ENCODE peak calls at places on chromosomes 16 and 17, in seven cellular contexts. S, N, E, K, W, L and J are unnamed samples.
A peak's percentile ranks its signal among the peaks of the same experiment; 100 is the strongest.

GRCh38 chr16:4500283-4500682 is 24.1 kb downstream of the HMOX2 start:
- DNase-seq in S (no peak), N (peak; percentile 87), E (no peak), K (peak; percentile 83), W (no peak), L (peak; percentile 90), J (no peak)

GRCh38 chr16:54118846-54119245 is 167.7 kb downstream of the IRX3 start:
- DNase-seq in S (no peak), N (no peak), E (no peak), K (no peak), W (no peak), L (peak; percentile 28), J (no peak)

GRCh38 chr16:88651276-88651988 is 579 bp upstream of the CYBA start:
- DNase-seq in S (no peak), N (no peak), E (no peak), K (peak; percentile 48), W (peak; percentile 91), L (peak; percentile 22), J (peak; percentile 75)

GRCh38 chr17:1018547-1018946 is 21.6 kb downstream of the TIMM22 start:
- DNase-seq in S (no peak), N (no peak), E (no peak), K (no peak), W (no peak), L (no peak), J (no peak)

GRCh38 chr17:49190932-49191331 is 19.4 kb downstream of the GNGT2 start:
- DNase-seq in S (no peak), N (no peak), E (no peak), K (no peak), W (peak; percentile 21), L (no peak), J (no peak)

GRCh38 chr16:83653785-83654184 is 154.0 kb upstream of the HSBP1 start:
- DNase-seq in S (no peak), N (no peak), E (peak; percentile 59), K (no peak), W (no peak), L (peak; percentile 4), J (no peak)

GRCh38 chr17:35795007-35795870 is at the start of gene MMP28:
- DNase-seq in S (no peak), N (no peak), E (no peak), K (no peak), W (peak; percentile 43), L (peak; percentile 52), J (peak; percentile 73)

GRCh38 chr17:12743046-12743445 is 46.3 kb upstream of the ARHGAP44 start:
- DNase-seq in S (no peak), N (no peak), E (no peak), K (no peak), W (no peak), L (no peak), J (no peak)

GRCh38 chr17:83103200-83103937 is 24.0 kb downstream of the METRNL start:
- DNase-seq in S (no peak), N (no peak), E (no peak), K (peak; percentile 72), W (peak; percentile 90), L (no peak), J (no peak)

GRCh38 chr16:13036600-13036999 is 135.2 kb downstream of the SHISA9 start:
- DNase-seq in S (no peak), N (no peak), E (peak; percentile 9), K (no peak), W (peak; percentile 55), L (peak; percentile 69), J (peak; percentile 88)

GRCh38 chr16:49022351-49022963 is 259.2 kb downstream of the CBLN1 start:
- DNase-seq in S (no peak), N (no peak), E (no peak), K (no peak), W (no peak), L (no peak), J (no peak)

GRCh38 chr17:13933597-13934276 is 135.6 kb upstream of the COX10 start:
- DNase-seq in S (no peak), N (no peak), E (no peak), K (no peak), W (no peak), L (no peak), J (no peak)

GRCh38 chr16:24635900-24636610 is 93.4 kb upstream of the TNRC6A start:
- DNase-seq in S (no peak), N (peak; percentile 84), E (peak; percentile 89), K (peak; percentile 86), W (no peak), L (peak; percentile 98), J (no peak)

GRCh38 chr16:102060-102855 is 24.2 kb downstream of the MPG start:
- DNase-seq in S (no peak), N (no peak), E (no peak), K (no peak), W (no peak), L (no peak), J (no peak)

GRCh38 chr16:30030841-30031413 is at the start of gene TLCD3B:
- DNase-seq in S (no peak), N (no peak), E (no peak), K (no peak), W (no peak), L (no peak), J (peak; percentile 51)

GRCh38 chr17:1315891-1316403 is 36.5 kb downstream of the TRARG1 start:
- DNase-seq in S (no peak), N (no peak), E (no peak), K (no peak), W (no peak), L (no peak), J (no peak)

GRCh38 chr16:64011650-64012049 is 1110.2 kb downstream of the CDH11 start:
- DNase-seq in S (no peak), N (no peak), E (no peak), K (no peak), W (no peak), L (no peak), J (no peak)

GRCh38 chr16:86905302-86905701 is 327.0 kb downstream of the FOXL1 start:
- DNase-seq in S (no peak), N (no peak), E (no peak), K (no peak), W (no peak), L (no peak), J (no peak)

GRCh38 chr16:81521141-81521626 is 76.6 kb downstream of the CMIP start:
- DNase-seq in S (no peak), N (no peak), E (no peak), K (no peak), W (peak; percentile 41), L (no peak), J (peak; percentile 40)

GRCh38 chr17:48842746-48843145 is 11.9 kb downstream of the CALCOCO2 start:
- DNase-seq in S (no peak), N (no peak), E (no peak), K (no peak), W (no peak), L (no peak), J (no peak)

GRCh38 chr16:2174396-2175131 is 19.0 kb downstream of the TRAF7 start:
- DNase-seq in S (no peak), N (no peak), E (no peak), K (no peak), W (no peak), L (no peak), J (no peak)

GRCh38 chr17:47789611-47790520 is 31.7 kb downstream of the OSBPL7 start:
- DNase-seq in S (peak; percentile 29), N (peak; percentile 19), E (no peak), K (peak; percentile 41), W (peak; percentile 66), L (peak; percentile 82), J (peak; percentile 70)

GRCh38 chr17:16975266-16975651 is 3.3 kb upstream of the TNFRSF13B start:
- DNase-seq in S (no peak), N (no peak), E (no peak), K (no peak), W (no peak), L (no peak), J (no peak)

GRCh38 chr17:18139949-18140348 is 31.4 kb downstream of the MYO15A start:
- DNase-seq in S (no peak), N (peak; percentile 15), E (no peak), K (no peak), W (peak; percentile 56), L (peak; percentile 66), J (no peak)
- TF ChIP-seq CTCF in S (no peak), N (peak; percentile 62), E (peak; percentile 43), K (peak; percentile 36), W (peak; percentile 55), L (peak; percentile 34), J (no peak)

GRCh38 chr16:51049678-51050378 is 101.2 kb downstream of the SALL1 start:
- DNase-seq in S (no peak), N (no peak), E (no peak), K (no peak), W (no peak), L (no peak), J (no peak)
- TF ChIP-seq CTCF in S (no peak), N (no peak), E (no peak), K (no peak), W (peak; percentile 27), L (no peak), J (no peak)

GRCh38 chr16:14307623-14308356 is 236.7 kb downstream of the MRTFB start:
- DNase-seq in S (no peak), N (no peak), E (no peak), K (peak; percentile 62), W (peak; percentile 58), L (peak; percentile 65), J (no peak)

GRCh38 chr16:14309001-14309886 is 238.1 kb downstream of the MRTFB start:
- DNase-seq in S (no peak), N (peak; percentile 67), E (no peak), K (peak; percentile 94), W (no peak), L (peak; percentile 71), J (no peak)

GRCh38 chr16:14309906-14310305 is 238.8 kb downstream of the MRTFB start:
- DNase-seq in S (no peak), N (peak; percentile 92), E (no peak), K (peak; percentile 89), W (peak; percentile 19), L (peak; percentile 74), J (no peak)

GRCh38 chr16:14308357-14308723 is 237.2 kb downstream of the MRTFB start:
- DNase-seq in S (no peak), N (no peak), E (no peak), K (no peak), W (no peak), L (no peak), J (no peak)

DNA sequence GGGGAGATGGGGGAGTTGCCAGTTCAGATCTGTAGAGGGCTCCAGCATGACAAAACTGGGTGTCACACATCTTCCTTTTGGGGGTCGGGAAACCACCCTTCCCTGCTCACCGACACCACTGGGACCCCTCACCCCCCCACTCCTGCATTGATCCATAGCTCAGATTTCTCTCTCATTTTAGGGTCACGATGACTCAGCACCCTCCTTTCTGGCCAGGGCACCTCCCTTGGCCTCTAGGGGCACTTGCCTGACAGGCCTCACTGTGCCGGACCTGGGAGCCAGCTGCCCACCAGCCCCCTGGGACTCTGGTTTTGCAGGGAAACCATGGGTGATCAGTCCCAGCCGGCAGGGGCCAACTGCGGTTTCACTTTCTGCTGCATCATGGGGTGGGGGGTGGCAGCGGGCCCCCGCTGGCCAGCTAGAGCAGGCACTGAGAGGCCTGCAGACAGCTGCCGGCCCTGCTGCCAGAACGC is 239.4 kb downstream of the MRTFB start:
- DNase-seq in S (no peak), N (no peak), E (no peak), K (peak; percentile 52), W (peak; percentile 43), L (peak; percentile 45), J (no peak)
- TF ChIP-seq CTCF in S (no peak), N (peak; percentile 61), E (no peak), K (peak; percentile 48), W (peak; percentile 21), L (no peak), J (no peak)

GRCh38 chr17:73478768-73479424 is 165.3 kb downstream of the SDK2 start:
- DNase-seq in S (no peak), N (no peak), E (no peak), K (no peak), W (peak; percentile 23), L (no peak), J (no peak)
- TF ChIP-seq CTCF in S (no peak), N (no peak), E (peak; percentile 9), K (peak; percentile 47), W (peak; percentile 60), L (no peak), J (peak; percentile 17)